ENCODE peak calls at places on chromosomes 6 and 20, in six cellular contexts. C is heart left ventricle, L is brain microvascular endothelial cell, T is fibroblast of mammary gland, Q is astrocyte of the spinal cord, D is PC-9. F is an unnamed sample.

GRCh38 chr6:89146748-89147715 is 1.2 kb downstream of the PM20D2 start:
- DNase-seq in C (no peak), L (no peak), T (peak), Q (peak), D (no peak), F (peak)

GRCh38 chr6:22239261-22239660 is 57.6 kb downstream of the PRL start:
- DNase-seq in C (no peak), L (no peak), T (peak), Q (no peak), D (no peak), F (no peak)

GRCh38 chr20:933024-933423 is 16.9 kb upstream of the ANGPT4 start:
- DNase-seq in C (no peak), L (no peak), T (no peak), Q (no peak), D (no peak), F (no peak)

GRCh38 chr6:132715204-132715603 is 1.3 kb upstream of the VNN1 start:
- DNase-seq in C (peak), L (peak), T (peak), Q (peak), D (no peak), F (peak)

GRCh38 chr20:43451400-43451799 is 6.3 kb upstream of the SRSF6 start:
- DNase-seq in C (no peak), L (no peak), T (no peak), Q (no peak), D (no peak), F (no peak)

GRCh38 chr6:22928775-22929174 is 359.4 kb downstream of the HDGFL1 start:
- DNase-seq in C (no peak), L (no peak), T (no peak), Q (no peak), D (no peak), F (no peak)

GRCh38 chr6:156948807-156949206 is 171.6 kb downstream of the ARID1B start:
- DNase-seq in C (no peak), L (peak), T (peak), Q (peak), D (no peak), F (peak)

GRCh38 chr20:62163485-62163865 is 19.4 kb upstream of the MTG2 start:
- DNase-seq in C (no peak), L (no peak), T (no peak), Q (no peak), D (no peak), F (no peak)

GRCh38 chr20:6735913-6736845 is 31.3 kb upstream of the BMP2 start:
- DNase-seq in C (no peak), L (peak), T (no peak), Q (no peak), D (no peak), F (no peak)

GRCh38 chr6:147285087-147285855 is 81.1 kb downstream of the STXBP5 start:
- DNase-seq in C (no peak), L (no peak), T (peak), Q (peak), D (no peak), F (peak)

GRCh38 chr6:20583447-20583806 is 49.2 kb downstream of the CDKAL1 start:
- DNase-seq in C (no peak), L (no peak), T (no peak), Q (no peak), D (no peak), F (no peak)

GRCh38 chr6:149863596-149863845 is 638 bp downstream of the LRP11 start:
- DNase-seq in C (no peak), L (no peak), T (no peak), Q (no peak), D (no peak), F (no peak)

GRCh38 chr6:157718788-157719187 is 104.3 kb upstream of the SNX9 start:
- DNase-seq in C (no peak), L (no peak), T (no peak), Q (no peak), D (no peak), F (no peak)

GRCh38 chr20:23918896-23919295 is 39.3 kb upstream of the CST5 start:
- DNase-seq in C (no peak), L (no peak), T (no peak), Q (no peak), D (no peak), F (no peak)

GRCh38 chr6:3081965-3082364 is 13.7 kb downstream of the RIPK1 start:
- DNase-seq in C (peak), L (no peak), T (no peak), Q (no peak), D (no peak), F (no peak)

GRCh38 chr6:34425132-34425497 is 754 bp downstream of the RPS10 start:
- DNase-seq in C (no peak), L (no peak), T (no peak), Q (peak), D (no peak), F (no peak)

GRCh38 chr6:106033806-106034205 is 52.3 kb upstream of the PRDM1 start:
- DNase-seq in C (no peak), L (no peak), T (no peak), Q (no peak), D (no peak), F (no peak)

DNA sequence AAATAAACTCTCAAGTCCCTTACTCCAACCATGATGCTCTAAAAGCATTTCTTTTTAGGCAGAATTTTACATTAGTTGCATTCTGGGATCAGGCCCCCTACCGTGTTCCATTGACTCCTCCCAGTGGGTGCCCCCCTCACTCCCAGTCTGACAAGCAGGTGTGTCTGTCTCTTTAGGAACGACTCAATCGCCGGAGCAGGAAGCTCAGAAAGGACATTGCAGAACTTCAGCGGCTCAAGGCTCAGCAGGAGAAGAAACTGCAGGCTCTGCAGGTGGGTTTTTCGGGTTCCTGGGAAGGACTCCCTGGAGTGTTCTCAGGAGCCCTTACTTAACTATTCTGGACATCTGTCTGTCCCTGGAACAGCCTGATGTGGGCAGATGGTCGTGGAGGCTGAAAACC is 9.9 kb downstream of the TRIM40 start:
- DNase-seq in C (no peak), L (no peak), T (no peak), Q (no peak), D (no peak), F (no peak)
- TF ChIP-seq CTCF in C (no peak), L (no peak), T (no peak), Q (no peak), D (no peak), F (no peak)

GRCh38 chr20:32460683-32461320 is 102.7 kb downstream of the ASXL1 start:
- DNase-seq in C (no peak), L (no peak), T (no peak), Q (no peak), D (no peak), F (no peak)

GRCh38 chr20:32462900-32463641 is 104.9 kb downstream of the ASXL1 start:
- DNase-seq in C (no peak), L (no peak), T (no peak), Q (no peak), D (no peak), F (no peak)

GRCh38 chr20:32460231-32460630 is 102.1 kb downstream of the ASXL1 start:
- DNase-seq in C (no peak), L (no peak), T (no peak), Q (no peak), D (no peak), F (no peak)

GRCh38 chr20:32463642-32464400 is 105.7 kb downstream of the ASXL1 start:
- DNase-seq in C (peak), L (no peak), T (no peak), Q (no peak), D (no peak), F (no peak)

GRCh38 chr20:32461836-32462600 is 103.9 kb downstream of the ASXL1 start:
- DNase-seq in C (no peak), L (no peak), T (no peak), Q (no peak), D (no peak), F (no peak)
- TF ChIP-seq CTCF in C (no peak), L (no peak), T (no peak), Q (no peak), D (no peak), F (no peak)

DNA sequence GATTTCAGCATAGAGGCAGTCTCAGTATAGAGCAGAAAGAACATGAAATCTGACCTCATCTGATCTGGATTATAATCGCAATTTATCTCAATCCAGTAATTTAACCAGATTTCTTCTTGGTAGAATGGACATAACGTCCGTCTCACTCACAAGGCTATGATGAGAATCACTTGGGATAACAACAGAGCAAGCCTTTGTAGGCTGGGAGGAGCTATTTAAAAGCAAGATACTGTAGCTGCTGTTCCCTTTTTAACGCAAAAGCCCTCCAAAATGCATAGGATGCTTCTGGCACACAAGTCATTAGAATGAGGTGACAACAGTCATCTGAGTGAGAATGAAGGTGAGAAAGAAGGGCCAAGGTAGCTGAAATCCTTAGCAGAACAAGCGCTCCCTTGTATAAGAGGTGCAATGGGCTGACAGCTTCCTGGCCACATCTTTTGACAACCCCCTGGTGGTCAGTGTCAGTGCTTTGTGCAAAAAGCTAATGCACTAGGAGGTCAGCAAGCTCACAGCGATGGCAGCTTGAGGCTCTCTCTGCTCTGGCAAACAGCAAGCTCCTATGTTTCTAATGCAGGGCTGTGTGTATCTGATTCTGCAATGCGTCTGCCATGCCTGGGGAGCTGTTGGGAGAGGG is 16.4 kb downstream of the METTL24 start:
- DNase-seq in C (no peak), L (peak), T (peak), Q (no peak), D (no peak), F (peak)
- TF ChIP-seq CTCF in C (peak), L (peak), T (peak), Q (peak), D (peak), F (no peak)

GRCh38 chr6:43972179-43972914 is 154.9 kb downstream of the MRPL14 start:
- DNase-seq in C (no peak), L (no peak), T (peak), Q (no peak), D (no peak), F (peak)
- TF ChIP-seq CTCF in C (no peak), L (no peak), T (no peak), Q (no peak), D (no peak), F (no peak)